ENCODE peak calls at places on chromosomes 6 and 20, in eight cellular contexts. C, I, O, Z, Q, V, H and Y are unnamed samples.

GRCh38 chr20:38855356-38855755 is 49.9 kb downstream of the PPP1R16B start:
- DNase-seq in O (no peak), H (no peak), V (no peak), I (no peak), Z (no peak), C (no peak), Q (no peak), Y (peak)

GRCh38 chr6:125826695-125827463 is 36.1 kb downstream of the NCOA7 start:
- DNase-seq in V (no peak), Q (no peak), C (no peak), I (no peak), H (no peak), O (no peak), Z (no peak), Y (no peak)

GRCh38 chr6:45923831-45924391 is 91.7 kb downstream of the CLIC5 start:
- DNase-seq in I (peak), O (peak), H (no peak), Q (no peak), V (peak), Z (no peak), C (peak), Y (peak)

GRCh38 chr20:7420345-7420744 is 519.9 kb downstream of the HAO1 start:
- DNase-seq in V (no peak), I (no peak), C (no peak), H (no peak), Q (no peak), O (no peak), Z (no peak), Y (no peak)

GRCh38 chr20:39294137-39294725 is 332.1 kb downstream of the DHX35 start:
- DNase-seq in Z (no peak), H (peak), V (no peak), O (no peak), C (no peak), Q (no peak), I (no peak), Y (no peak)

GRCh38 chr6:57262491-57262890 is 40.4 kb upstream of the RAB23 start:
- DNase-seq in I (no peak), C (no peak), V (no peak), Q (peak), O (no peak), Z (no peak), H (no peak), Y (peak)

GRCh38 chr20:62485062-62485700 is 9.4 kb upstream of the GATA5 start:
- DNase-seq in Z (no peak), Q (peak), I (peak), O (no peak), C (peak), V (no peak), H (no peak), Y (peak)

GRCh38 chr6:1123976-1124375 is 187.9 kb upstream of the FOXQ1 start:
- DNase-seq in O (no peak), C (no peak), I (no peak), Z (no peak), Q (no peak), H (no peak), V (no peak), Y (no peak)

GRCh38 chr6:116954938-116955337 is 77.9 kb downstream of the RFX6 start:
- DNase-seq in Z (no peak), Q (peak), V (no peak), C (no peak), I (no peak), O (no peak), H (no peak), Y (no peak)

GRCh38 chr6:122476131-122476530 is 4.5 kb upstream of the SERINC1 start:
- DNase-seq in I (no peak), O (no peak), Z (no peak), V (no peak), C (peak), H (no peak), Q (no peak), Y (peak)

GRCh38 chr6:6008648-6009421 is 2.1 kb upstream of the NRN1 start:
- DNase-seq in Q (peak), H (no peak), I (no peak), Z (no peak), V (no peak), O (peak), C (no peak), Y (peak)

GRCh38 chr20:41508335-41508734 is 109.8 kb downstream of the CHD6 start:
- DNase-seq in Q (no peak), O (no peak), V (no peak), Z (no peak), I (no peak), H (no peak), C (no peak), Y (no peak)

GRCh38 chr6:110173506-110174132 is 5.9 kb downstream of the WASF1 start:
- DNase-seq in V (no peak), C (peak), O (no peak), Q (no peak), H (no peak), Z (no peak), I (no peak), Y (peak)

GRCh38 chr6:105372862-105373182 is 30.1 kb downstream of the PREP start:
- DNase-seq in Q (no peak), H (no peak), I (peak), V (no peak), C (peak), Z (no peak), O (no peak), Y (no peak)

GRCh38 chr20:25586877-25587276 is 1.5 kb upstream of the NINL start:
- DNase-seq in H (no peak), Q (no peak), O (no peak), C (peak), I (no peak), V (no peak), Z (no peak), Y (peak)

GRCh38 chr6:112903361-112903760 is 556.2 kb downstream of the RFPL4B start:
- DNase-seq in Z (no peak), V (no peak), I (no peak), H (no peak), O (no peak), Q (no peak), C (no peak), Y (peak)

GRCh38 chr6:73969982-73970960 is 274.3 kb downstream of the CD109 start:
- DNase-seq in H (no peak), V (peak), C (peak), Z (no peak), I (peak), O (no peak), Q (no peak), Y (peak)

GRCh38 chr6:147341486-147341885 is 137.3 kb downstream of the STXBP5 start:
- DNase-seq in Z (no peak), O (no peak), C (no peak), V (no peak), H (no peak), Q (peak), I (no peak), Y (no peak)

GRCh38 chr6:117418320-117418719 is 7.4 kb downstream of the ROS1 start:
- DNase-seq in I (no peak), C (no peak), Q (no peak), V (no peak), O (no peak), H (no peak), Z (no peak), Y (no peak)

GRCh38 chr20:57902478-57902877 is 192.7 kb upstream of the PMEPA1 start:
- DNase-seq in Q (no peak), H (no peak), C (peak), Z (no peak), V (peak), O (peak), I (peak), Y (peak)

GRCh38 chr6:90079555-90080490 is 185.6 kb downstream of the GJA10 start:
- DNase-seq in V (no peak), C (no peak), I (no peak), Z (no peak), O (no peak), H (no peak), Q (no peak), Y (no peak)